ENCODE peak calls at places on chromosomes 1 and 21, in six cellular contexts. One of them, this sample, is unnamed.

GRCh38 chr1:28163496-28164120 is 12.9 kb downstream of the PTAFR start:
- DNase-seq in HFF-Myc: no peak
- DNase-seq in Calu3: no peak
- DNase-seq in endothelial cell of umbilical vein: no peak
- DNase-seq in stimulated activated CD4-positive, alpha-beta T cell treated with anti-CD3 and anti-CD28 coated beads, Interleukin-1b, Interleukin-23, amount 100 ng/mL, for 4 hours: no peak
- DNase-seq in CD8-positive, alpha-beta memory T cell: no peak
- DNase-seq in this sample: no peak

GRCh38 chr1:183023146-183023600 is at the start of gene LAMC1:
- DNase-seq in HFF-Myc: no peak
- DNase-seq in Calu3: peak
- DNase-seq in endothelial cell of umbilical vein: peak
- DNase-seq in stimulated activated CD4-positive, alpha-beta T cell treated with anti-CD3 and anti-CD28 coated beads, Interleukin-1b, Interleukin-23, amount 100 ng/mL, for 4 hours: no peak
- DNase-seq in CD8-positive, alpha-beta memory T cell: no peak
- DNase-seq in this sample: peak

GRCh38 chr1:12316331-12316730 is 86.5 kb downstream of the VPS13D start:
- DNase-seq in HFF-Myc: no peak
- DNase-seq in Calu3: no peak
- DNase-seq in endothelial cell of umbilical vein: no peak
- DNase-seq in stimulated activated CD4-positive, alpha-beta T cell treated with anti-CD3 and anti-CD28 coated beads, Interleukin-1b, Interleukin-23, amount 100 ng/mL, for 4 hours: no peak
- DNase-seq in CD8-positive, alpha-beta memory T cell: no peak
- DNase-seq in this sample: no peak

GRCh38 chr1:32972814-32973428 is 8.3 kb upstream of the RNF19B start:
- DNase-seq in HFF-Myc: no peak
- DNase-seq in Calu3: peak
- DNase-seq in endothelial cell of umbilical vein: peak
- DNase-seq in stimulated activated CD4-positive, alpha-beta T cell treated with anti-CD3 and anti-CD28 coated beads, Interleukin-1b, Interleukin-23, amount 100 ng/mL, for 4 hours: no peak
- DNase-seq in CD8-positive, alpha-beta memory T cell: no peak
- DNase-seq in this sample: peak

GRCh38 chr1:240027059-240027462 is 64.6 kb upstream of the FMN2 start:
- DNase-seq in HFF-Myc: no peak
- DNase-seq in Calu3: peak
- DNase-seq in endothelial cell of umbilical vein: peak
- DNase-seq in stimulated activated CD4-positive, alpha-beta T cell treated with anti-CD3 and anti-CD28 coated beads, Interleukin-1b, Interleukin-23, amount 100 ng/mL, for 4 hours: no peak
- DNase-seq in CD8-positive, alpha-beta memory T cell: no peak
- DNase-seq in this sample: peak

GRCh38 chr1:217137210-217137871 is 414.1 kb upstream of the ESRRG start:
- DNase-seq in HFF-Myc: no peak
- DNase-seq in Calu3: no peak
- DNase-seq in endothelial cell of umbilical vein: no peak
- DNase-seq in stimulated activated CD4-positive, alpha-beta T cell treated with anti-CD3 and anti-CD28 coated beads, Interleukin-1b, Interleukin-23, amount 100 ng/mL, for 4 hours: no peak
- DNase-seq in CD8-positive, alpha-beta memory T cell: no peak
- DNase-seq in this sample: peak

GRCh38 chr1:92804721-92805169 is 19.8 kb upstream of the EVI5 start:
- DNase-seq in HFF-Myc: peak
- DNase-seq in Calu3: peak
- DNase-seq in endothelial cell of umbilical vein: peak
- DNase-seq in stimulated activated CD4-positive, alpha-beta T cell treated with anti-CD3 and anti-CD28 coated beads, Interleukin-1b, Interleukin-23, amount 100 ng/mL, for 4 hours: no peak
- DNase-seq in CD8-positive, alpha-beta memory T cell: no peak
- DNase-seq in this sample: peak

GRCh38 chr1:167518331-167518700 is at the start of gene CD247:
- DNase-seq in HFF-Myc: no peak
- DNase-seq in Calu3: no peak
- DNase-seq in endothelial cell of umbilical vein: no peak
- DNase-seq in stimulated activated CD4-positive, alpha-beta T cell treated with anti-CD3 and anti-CD28 coated beads, Interleukin-1b, Interleukin-23, amount 100 ng/mL, for 4 hours: peak
- DNase-seq in CD8-positive, alpha-beta memory T cell: peak
- DNase-seq in this sample: no peak

GRCh38 chr1:242243472-242243871 is 244.6 kb upstream of the MAP1LC3C start:
- DNase-seq in HFF-Myc: no peak
- DNase-seq in Calu3: no peak
- DNase-seq in endothelial cell of umbilical vein: no peak
- DNase-seq in stimulated activated CD4-positive, alpha-beta T cell treated with anti-CD3 and anti-CD28 coated beads, Interleukin-1b, Interleukin-23, amount 100 ng/mL, for 4 hours: no peak
- DNase-seq in CD8-positive, alpha-beta memory T cell: no peak
- DNase-seq in this sample: no peak

GRCh38 chr1:230069813-230070212 is 2.8 kb downstream of the GALNT2 start:
- DNase-seq in HFF-Myc: no peak
- DNase-seq in Calu3: no peak
- DNase-seq in endothelial cell of umbilical vein: no peak
- DNase-seq in stimulated activated CD4-positive, alpha-beta T cell treated with anti-CD3 and anti-CD28 coated beads, Interleukin-1b, Interleukin-23, amount 100 ng/mL, for 4 hours: no peak
- DNase-seq in CD8-positive, alpha-beta memory T cell: no peak
- DNase-seq in this sample: no peak

GRCh38 chr1:208216062-208216461 is 28.1 kb downstream of the PLXNA2 start:
- DNase-seq in HFF-Myc: no peak
- DNase-seq in Calu3: no peak
- DNase-seq in endothelial cell of umbilical vein: no peak
- DNase-seq in stimulated activated CD4-positive, alpha-beta T cell treated with anti-CD3 and anti-CD28 coated beads, Interleukin-1b, Interleukin-23, amount 100 ng/mL, for 4 hours: no peak
- DNase-seq in CD8-positive, alpha-beta memory T cell: no peak
- DNase-seq in this sample: no peak

GRCh38 chr21:45039309-45040113 is 34.9 kb upstream of the ADARB1 start:
- DNase-seq in HFF-Myc: no peak
- DNase-seq in Calu3: no peak
- DNase-seq in endothelial cell of umbilical vein: no peak
- DNase-seq in stimulated activated CD4-positive, alpha-beta T cell treated with anti-CD3 and anti-CD28 coated beads, Interleukin-1b, Interleukin-23, amount 100 ng/mL, for 4 hours: no peak
- DNase-seq in CD8-positive, alpha-beta memory T cell: no peak
- DNase-seq in this sample: no peak

GRCh38 chr1:50493710-50494109 is 70.5 kb upstream of the DMRTA2 start:
- DNase-seq in HFF-Myc: no peak
- DNase-seq in Calu3: no peak
- DNase-seq in endothelial cell of umbilical vein: no peak
- DNase-seq in stimulated activated CD4-positive, alpha-beta T cell treated with anti-CD3 and anti-CD28 coated beads, Interleukin-1b, Interleukin-23, amount 100 ng/mL, for 4 hours: no peak
- DNase-seq in CD8-positive, alpha-beta memory T cell: no peak
- DNase-seq in this sample: no peak

GRCh38 chr1:155858805-155859233 is 548 bp upstream of the SYT11 start:
- DNase-seq in HFF-Myc: no peak
- DNase-seq in Calu3: peak
- DNase-seq in endothelial cell of umbilical vein: no peak
- DNase-seq in stimulated activated CD4-positive, alpha-beta T cell treated with anti-CD3 and anti-CD28 coated beads, Interleukin-1b, Interleukin-23, amount 100 ng/mL, for 4 hours: no peak
- DNase-seq in CD8-positive, alpha-beta memory T cell: no peak
- DNase-seq in this sample: no peak

GRCh38 chr21:43835061-43835460 is 30.0 kb upstream of the AGPAT3 start:
- DNase-seq in HFF-Myc: no peak
- DNase-seq in Calu3: no peak
- DNase-seq in endothelial cell of umbilical vein: no peak
- DNase-seq in stimulated activated CD4-positive, alpha-beta T cell treated with anti-CD3 and anti-CD28 coated beads, Interleukin-1b, Interleukin-23, amount 100 ng/mL, for 4 hours: no peak
- DNase-seq in CD8-positive, alpha-beta memory T cell: no peak
- DNase-seq in this sample: no peak

GRCh38 chr1:59043796-59044195 is 253.1 kb upstream of the FGGY start:
- DNase-seq in HFF-Myc: peak
- DNase-seq in Calu3: no peak
- DNase-seq in endothelial cell of umbilical vein: no peak
- DNase-seq in stimulated activated CD4-positive, alpha-beta T cell treated with anti-CD3 and anti-CD28 coated beads, Interleukin-1b, Interleukin-23, amount 100 ng/mL, for 4 hours: no peak
- DNase-seq in CD8-positive, alpha-beta memory T cell: no peak
- DNase-seq in this sample: no peak

GRCh38 chr1:164858233-164858632 is 299.2 kb downstream of the PBX1 start:
- DNase-seq in HFF-Myc: no peak
- DNase-seq in Calu3: no peak
- DNase-seq in endothelial cell of umbilical vein: no peak
- DNase-seq in stimulated activated CD4-positive, alpha-beta T cell treated with anti-CD3 and anti-CD28 coated beads, Interleukin-1b, Interleukin-23, amount 100 ng/mL, for 4 hours: no peak
- DNase-seq in CD8-positive, alpha-beta memory T cell: no peak
- DNase-seq in this sample: no peak

GRCh38 chr1:231100393-231100792 is 60.3 kb upstream of the FAM89A start:
- DNase-seq in HFF-Myc: no peak
- DNase-seq in Calu3: no peak
- DNase-seq in endothelial cell of umbilical vein: no peak
- DNase-seq in stimulated activated CD4-positive, alpha-beta T cell treated with anti-CD3 and anti-CD28 coated beads, Interleukin-1b, Interleukin-23, amount 100 ng/mL, for 4 hours: no peak
- DNase-seq in CD8-positive, alpha-beta memory T cell: no peak
- DNase-seq in this sample: no peak

GRCh38 chr1:18640228-18641004 is 9.8 kb downstream of the PAX7 start:
- DNase-seq in HFF-Myc: no peak
- DNase-seq in Calu3: no peak
- DNase-seq in endothelial cell of umbilical vein: no peak
- DNase-seq in stimulated activated CD4-positive, alpha-beta T cell treated with anti-CD3 and anti-CD28 coated beads, Interleukin-1b, Interleukin-23, amount 100 ng/mL, for 4 hours: no peak
- DNase-seq in CD8-positive, alpha-beta memory T cell: no peak
- DNase-seq in this sample: no peak

GRCh38 chr1:203556047-203556851 is 62.3 kb downstream of the OPTC start:
- DNase-seq in HFF-Myc: peak
- DNase-seq in Calu3: no peak
- DNase-seq in endothelial cell of umbilical vein: no peak
- DNase-seq in stimulated activated CD4-positive, alpha-beta T cell treated with anti-CD3 and anti-CD28 coated beads, Interleukin-1b, Interleukin-23, amount 100 ng/mL, for 4 hours: no peak
- DNase-seq in CD8-positive, alpha-beta memory T cell: no peak
- DNase-seq in this sample: no peak

GRCh38 chr1:110201157-110201825 is 8.8 kb upstream of the KCNC4 start:
- DNase-seq in HFF-Myc: no peak
- DNase-seq in Calu3: no peak
- DNase-seq in endothelial cell of umbilical vein: no peak
- DNase-seq in stimulated activated CD4-positive, alpha-beta T cell treated with anti-CD3 and anti-CD28 coated beads, Interleukin-1b, Interleukin-23, amount 100 ng/mL, for 4 hours: no peak
- DNase-seq in CD8-positive, alpha-beta memory T cell: no peak
- DNase-seq in this sample: no peak

GRCh38 chr1:34690269-34690668 is 64.6 kb upstream of the GJB5 start:
- DNase-seq in HFF-Myc: no peak
- DNase-seq in Calu3: peak
- DNase-seq in endothelial cell of umbilical vein: no peak
- DNase-seq in stimulated activated CD4-positive, alpha-beta T cell treated with anti-CD3 and anti-CD28 coated beads, Interleukin-1b, Interleukin-23, amount 100 ng/mL, for 4 hours: no peak
- DNase-seq in CD8-positive, alpha-beta memory T cell: no peak
- DNase-seq in this sample: no peak

GRCh38 chr1:210792250-210792649 is 341.7 kb downstream of the KCNH1 start:
- DNase-seq in HFF-Myc: no peak
- DNase-seq in Calu3: no peak
- DNase-seq in endothelial cell of umbilical vein: no peak
- DNase-seq in stimulated activated CD4-positive, alpha-beta T cell treated with anti-CD3 and anti-CD28 coated beads, Interleukin-1b, Interleukin-23, amount 100 ng/mL, for 4 hours: no peak
- DNase-seq in CD8-positive, alpha-beta memory T cell: no peak
- DNase-seq in this sample: no peak

This sample was measured in neural crest cell.